ENCODE peak calls at places on chromosomes 1 and 21, in ten cellular contexts. A is mesendoderm; G is D721Med; M is NCI-H1417; E is activated effector memory CD4-positive, alpha-beta T cell treated with Interleukin-2 at 50 U/mL for 16 hours; J is heart right ventricle; T is chondrocyte; R is NAMALWA; P is brain pericyte; Q is hypothalamus. U is an unnamed sample.

GRCh38 chr1:226104671-226105121 is 42.2 kb downstream of the H3-3A start:
- DNase-seq in P (no peak), G (no peak), J (no peak), A (no peak), R (no peak), E (no peak), Q (no peak), M (no peak), T (no peak), U (no peak)

GRCh38 chr1:1270813-1271212 is 2.8 kb downstream of the UBE2J2 start:
- DNase-seq in M (no peak), A (no peak), G (no peak), Q (no peak), T (no peak), P (no peak), E (no peak), J (no peak), R (no peak), U (no peak)

GRCh38 chr1:26538480-26539412 is 9.2 kb downstream of the RPS6KA1 start:
- DNase-seq in E (peak; percentile 33), P (no peak), R (peak; percentile 76), M (no peak), G (no peak), A (peak; percentile 62), J (no peak), Q (no peak), T (no peak), U (no peak)

GRCh38 chr1:110212165-110213142 is 2.3 kb downstream of the KCNC4 start:
- DNase-seq in J (no peak), E (no peak), Q (no peak), R (no peak), A (peak; percentile 45), G (no peak), P (no peak), T (no peak), M (peak; percentile 12), U (no peak)

GRCh38 chr1:156419863-156420208 is 50.8 kb downstream of the RHBG start:
- DNase-seq in E (peak; percentile 11), A (peak; percentile 82), R (peak; percentile 74), G (no peak), T (no peak), J (no peak), Q (no peak), M (no peak), P (no peak), U (no peak)

GRCh38 chr1:204323887-204324286 is 35.8 kb downstream of the PLEKHA6 start:
- DNase-seq in J (no peak), Q (no peak), G (no peak), E (no peak), P (no peak), M (no peak), T (no peak), R (no peak), A (no peak), U (no peak)

GRCh38 chr21:44636209-44637017 is 743 bp upstream of the KRTAP10-10 start:
- DNase-seq in J (no peak), Q (no peak), G (no peak), M (no peak), T (no peak), R (no peak), A (no peak), P (no peak), E (no peak), U (no peak)

GRCh38 chr21:41437754-41438153 is 11.7 kb downstream of the MX1 start:
- DNase-seq in Q (no peak), G (no peak), J (no peak), E (no peak), M (no peak), P (no peak), A (no peak), R (no peak), T (no peak), U (no peak)

GRCh38 chr1:207063014-207063413 is 9.9 kb downstream of the PFKFB2 start:
- DNase-seq in E (no peak), A (no peak), G (no peak), J (no peak), P (no peak), T (no peak), M (no peak), Q (no peak), R (no peak), U (no peak)

GRCh38 chr1:11920239-11920903 is 5.9 kb downstream of the KIAA2013 start:
- DNase-seq in Q (peak; percentile 36), T (no peak), R (no peak), P (no peak), G (no peak), M (no peak), J (no peak), A (no peak), E (no peak), U (no peak)

GRCh38 chr1:217524787-217525520 is 105.9 kb downstream of the GPATCH2 start:
- DNase-seq in M (no peak), A (no peak), J (no peak), T (no peak), R (no peak), P (no peak), E (no peak), G (no peak), Q (no peak), U (no peak)

GRCh38 chr1:77202746-77203145 is 16.5 kb downstream of the PIGK start:
- DNase-seq in M (no peak), J (no peak), R (no peak), Q (no peak), G (no peak), P (no peak), E (no peak), A (no peak), T (no peak), U (no peak)

GRCh38 chr1:229578168-229579100 is 19.9 kb upstream of the ABCB10 start:
- DNase-seq in Q (no peak), T (no peak), R (no peak), E (no peak), M (no peak), P (no peak), A (no peak), J (no peak), G (no peak), U (no peak)

GRCh38 chr1:241077386-241078147 is 279.4 kb downstream of the RGS7 start:
- DNase-seq in R (no peak), Q (peak; percentile 15), T (no peak), A (no peak), P (no peak), M (no peak), G (no peak), E (no peak), J (no peak), U (no peak)

GRCh38 chr1:44604167-44604955 is 69.9 kb downstream of the TMEM53 start:
- DNase-seq in R (no peak), P (no peak), G (no peak), J (no peak), A (no peak), Q (no peak), M (no peak), T (peak; percentile 51), E (no peak), U (no peak)

GRCh38 chr1:64519921-64520320 is 50.0 kb downstream of the CACHD1 start:
- DNase-seq in T (no peak), P (no peak), M (no peak), J (no peak), R (no peak), A (no peak), E (no peak), Q (no peak), G (no peak), U (peak; percentile 50)

GRCh38 chr1:91148641-91149069 is 126.8 kb upstream of the ZNF644 start:
- DNase-seq in G (no peak), Q (no peak), T (no peak), A (peak; percentile 32), M (no peak), E (no peak), R (peak; percentile 6), P (no peak), J (no peak), U (no peak)

GRCh38 chr1:206589206-206589605 is 23.1 kb downstream of the EIF2D start:
- DNase-seq in G (no peak), M (no peak), J (no peak), P (peak; percentile 27), Q (no peak), T (no peak), E (no peak), R (no peak), A (no peak), U (no peak)

GRCh38 chr1:81155131-81155530 is 645.6 kb upstream of the ADGRL2 start:
- DNase-seq in M (no peak), E (no peak), Q (no peak), G (no peak), A (no peak), P (no peak), J (no peak), R (no peak), T (no peak), U (no peak)

GRCh38 chr1:32494711-32495337 is 30.0 kb downstream of the ZBTB8B start:
- DNase-seq in J (no peak), G (no peak), M (no peak), P (no peak), Q (no peak), T (no peak), R (no peak), A (no peak), E (no peak), U (no peak)

U was measured in ureter.